ENCODE peak calls at places on chromosome 13, in five cellular contexts. Q is NCI-H2029 treated with DMSO at 0.1 percent for 48 hours, X is HAP-1, Y is HEK293T, N is HuH-7.5. A is an unnamed sample.

GRCh38 chr13:23767806-23768205 is 121.4 kb downstream of the MIPEP start:
- DNase-seq in Q (no peak), X (no peak), Y (no peak), N (no peak), A (no peak)

GRCh38 chr13:27794921-27795717 is 2.8 kb downstream of the GSX1 start:
- DNase-seq in Q (no peak), X (no peak), Y (no peak), N (no peak), A (no peak)

GRCh38 chr13:26300140-26300539 is 46.2 kb downstream of the CDK8 start:
- DNase-seq in Q (no peak), X (no peak), Y (no peak), N (no peak), A (no peak)

GRCh38 chr13:38090913-38091312 is 221.3 kb upstream of the TRPC4 start:
- DNase-seq in Q (no peak), X (no peak), Y (no peak), N (no peak), A (no peak)

GRCh38 chr13:110520431-110521295 is 40.9 kb downstream of the RAB20 start:
- DNase-seq in Q (peak), X (no peak), Y (no peak), N (no peak), A (no peak)

GRCh38 chr13:46569471-46569870 is 16.5 kb downstream of the LRCH1 start:
- DNase-seq in Q (no peak), X (no peak), Y (no peak), N (no peak), A (no peak)

GRCh38 chr13:109744512-109745051 is 41.8 kb downstream of the IRS2 start:
- DNase-seq in Q (peak), X (no peak), Y (no peak), N (no peak), A (no peak)

GRCh38 chr13:54599413-54599812 is 1570.8 kb downstream of the OLFM4 start:
- DNase-seq in Q (no peak), X (peak), Y (no peak), N (no peak), A (no peak)

GRCh38 chr13:71590654-71591148 is 276.3 kb downstream of the DACH1 start:
- DNase-seq in Q (no peak), X (no peak), Y (no peak), N (no peak), A (no peak)

GRCh38 chr13:99626461-99627082 is 125.3 kb downstream of the TM9SF2 start:
- DNase-seq in Q (no peak), X (no peak), Y (no peak), N (no peak), A (no peak)

GRCh38 chr13:32390048-32390447 is 37.9 kb downstream of the N4BP2L1 start:
- DNase-seq in Q (no peak), X (no peak), Y (no peak), N (no peak), A (no peak)

GRCh38 chr13:110047511-110047910 is 259.4 kb downstream of the COL4A1 start:
- DNase-seq in Q (peak), X (no peak), Y (no peak), N (no peak), A (no peak)

GRCh38 chr13:72181661-72182060 is 314.7 kb upstream of the DACH1 start:
- DNase-seq in Q (no peak), X (no peak), Y (no peak), N (no peak), A (no peak)

GRCh38 chr13:45341799-45342584 is 1.0 kb upstream of the TPT1 start:
- DNase-seq in Q (no peak), X (no peak), Y (peak), N (no peak), A (no peak)

GRCh38 chr13:110092869-110093268 is 214.1 kb downstream of the COL4A1 start:
- DNase-seq in Q (no peak), X (no peak), Y (no peak), N (no peak), A (no peak)

GRCh38 chr13:113413898-113414282 is 39.4 kb downstream of the ADPRHL1 start:
- DNase-seq in Q (no peak), X (no peak), Y (no peak), N (no peak), A (no peak)

GRCh38 chr13:31733066-31733465 is 6.3 kb upstream of the RXFP2 start:
- DNase-seq in Q (no peak), X (no peak), Y (no peak), N (no peak), A (no peak)

GRCh38 chr13:38308736-38309135 is 40.9 kb upstream of the UFM1 start:
- DNase-seq in Q (no peak), X (no peak), Y (no peak), N (no peak), A (peak)

GRCh38 chr13:48294670-48295069 is 8.9 kb upstream of the RB1 start:
- DNase-seq in Q (no peak), X (no peak), Y (no peak), N (no peak), A (no peak)

GRCh38 chr13:39603424-39603947 is 493 bp upstream of the LHFPL6 start:
- DNase-seq in Q (no peak), X (peak), Y (no peak), N (no peak), A (no peak)

GRCh38 chr13:21043898-21044297 is 17.5 kb downstream of the LATS2 start:
- DNase-seq in Q (no peak), X (no peak), Y (peak), N (no peak), A (no peak)

GRCh38 chr13:27174766-27175455 is 3.3 kb upstream of the USP12 start:
- DNase-seq in Q (no peak), X (peak), Y (no peak), N (no peak), A (no peak)

GRCh38 chr13:106569233-106570095 is 1.5 kb upstream of the ARGLU1 start:
- DNase-seq in Q (no peak), X (no peak), Y (no peak), N (no peak), A (no peak)

GRCh38 chr13:75792526-75793187 is 156.5 kb downstream of the LMO7 start:
- DNase-seq in Q (no peak), X (no peak), Y (no peak), N (peak), A (peak)

GRCh38 chr13:29435125-29435911 is 160.2 kb downstream of the SLC7A1 start:
- DNase-seq in Q (peak), X (no peak), Y (no peak), N (no peak), A (no peak)

GRCh38 chr13:45325806-45326205 is 15.2 kb downstream of the TPT1 start:
- DNase-seq in Q (no peak), X (no peak), Y (no peak), N (no peak), A (no peak)

GRCh38 chr13:106061781-106062180 is 473.7 kb downstream of the EFNB2 start:
- DNase-seq in Q (no peak), X (no peak), Y (no peak), N (no peak), A (no peak)

GRCh38 chr13:47258384-47258783 is 361.5 kb upstream of the HTR2A start:
- DNase-seq in Q (no peak), X (no peak), Y (no peak), N (no peak), A (no peak)

GRCh38 chr13:66748712-66749111 is 481.4 kb downstream of the PCDH9 start:
- DNase-seq in Q (no peak), X (no peak), Y (no peak), N (no peak), A (no peak)

GRCh38 chr13:95298971-95299627 is 2.2 kb downstream of the ABCC4 start:
- DNase-seq in Q (no peak), X (no peak), Y (no peak), N (no peak), A (peak)